ENCODE peak calls at places on chromosomes 7 and 10, in four cellular contexts. One of them, this sample, is unnamed.

GRCh38 chr7:158322616-158323530 is 264.8 kb downstream of the PTPRN2 start:
- DNase-seq in HEK293T: no peak
- DNase-seq in WTC11: no peak
- DNase-seq in K562: no peak
- DNase-seq in this sample: no peak

GRCh38 chr7:27161721-27162547 is 3.4 kb downstream of the HOXA9 start:
- DNase-seq in HEK293T: no peak
- DNase-seq in WTC11: peak
- DNase-seq in K562: no peak
- DNase-seq in this sample: no peak

GRCh38 chr10:50635286-50635685 is 11.5 kb upstream of the SGMS1 start:
- DNase-seq in HEK293T: no peak
- DNase-seq in WTC11: no peak
- DNase-seq in K562: no peak
- DNase-seq in this sample: no peak

GRCh38 chr7:96636979-96637378 is 72.7 kb downstream of the SEM1 start:
- DNase-seq in HEK293T: no peak
- DNase-seq in WTC11: no peak
- DNase-seq in K562: no peak
- DNase-seq in this sample: no peak

GRCh38 chr7:45681596-45682357 is 107.6 kb downstream of the ADCY1 start:
- DNase-seq in HEK293T: no peak
- DNase-seq in WTC11: peak
- DNase-seq in K562: no peak
- DNase-seq in this sample: no peak

GRCh38 chr7:104299323-104299722 is 29.1 kb upstream of the LHFPL3 start:
- DNase-seq in HEK293T: no peak
- DNase-seq in WTC11: no peak
- DNase-seq in K562: no peak
- DNase-seq in this sample: no peak

GRCh38 chr7:44665531-44666213 is 59.2 kb downstream of the OGDH start:
- DNase-seq in HEK293T: no peak
- DNase-seq in WTC11: no peak
- DNase-seq in K562: no peak
- DNase-seq in this sample: no peak

GRCh38 chr10:103884681-103885139 is 29.3 kb upstream of the SH3PXD2A start:
- DNase-seq in HEK293T: peak
- DNase-seq in WTC11: peak
- DNase-seq in K562: peak
- DNase-seq in this sample: peak

GRCh38 chr7:95199779-95200558 is 124.4 kb downstream of the PON1 start:
- DNase-seq in HEK293T: peak
- DNase-seq in WTC11: peak
- DNase-seq in K562: no peak
- DNase-seq in this sample: peak

GRCh38 chr7:4764402-4765007 is 10.9 kb upstream of the AP5Z1 start:
- DNase-seq in HEK293T: no peak
- DNase-seq in WTC11: no peak
- DNase-seq in K562: no peak
- DNase-seq in this sample: no peak

GRCh38 chr7:4763794-4764185 is 11.6 kb upstream of the AP5Z1 start:
- DNase-seq in HEK293T: no peak
- DNase-seq in WTC11: no peak
- DNase-seq in K562: no peak
- DNase-seq in this sample: no peak

GRCh38 chr7:4763091-4763793 is 12.2 kb upstream of the AP5Z1 start:
- DNase-seq in HEK293T: no peak
- DNase-seq in WTC11: no peak
- DNase-seq in K562: no peak
- DNase-seq in this sample: no peak

GRCh38 chr7:4766666-4767530 is 8.5 kb upstream of the AP5Z1 start:
- DNase-seq in HEK293T: no peak
- DNase-seq in WTC11: no peak
- DNase-seq in K562: no peak
- DNase-seq in this sample: no peak

DNA sequence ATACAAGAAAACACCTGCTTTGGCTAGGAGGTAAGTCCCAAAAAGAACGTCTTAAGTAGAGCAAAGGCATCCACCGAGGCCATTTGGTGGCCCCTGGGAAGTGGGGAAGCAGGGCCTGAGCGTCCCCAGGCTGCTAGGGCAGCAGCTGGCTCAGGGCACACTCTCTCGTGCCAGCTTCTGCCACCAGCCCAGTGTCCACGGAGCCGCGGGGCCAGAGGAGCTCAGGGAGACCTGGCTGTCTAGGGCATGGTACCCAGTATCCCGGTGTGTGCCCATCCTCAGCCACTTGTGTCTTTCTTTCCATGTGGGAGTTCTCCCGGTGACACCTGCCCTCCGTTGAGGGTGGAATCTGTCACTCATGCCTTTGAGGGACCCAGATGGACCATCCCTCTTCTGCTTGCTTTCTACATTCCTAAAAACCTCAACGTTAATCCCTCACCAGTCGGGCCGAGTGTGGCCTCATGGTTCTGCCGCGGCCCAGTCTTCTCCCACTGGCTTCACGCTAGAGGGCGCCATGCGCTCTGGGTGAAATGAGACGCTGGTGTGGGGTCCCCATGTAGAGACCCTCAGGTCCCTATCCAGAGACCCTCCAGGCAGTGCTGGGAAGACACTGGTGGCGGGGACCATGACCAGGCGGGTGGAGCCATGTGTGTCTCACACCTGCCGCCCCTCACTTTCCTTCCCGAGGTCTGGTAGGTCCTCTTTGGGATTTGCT is 9.5 kb upstream of the AP5Z1 start:
- DNase-seq in HEK293T: no peak
- DNase-seq in WTC11: peak
- DNase-seq in K562: no peak
- DNase-seq in this sample: no peak
- TF ChIP-seq ELF4 in HEK293T: no peak
- TF ChIP-seq ELF4 in WTC11: no peak
- TF ChIP-seq ELF4 in K562: no peak
- TF ChIP-seq ELF4 in this sample: no peak

GRCh38 chr10:29245476-29245875 is 43.4 kb upstream of the LYZL1 start:
- DNase-seq in HEK293T: no peak
- DNase-seq in WTC11: no peak
- DNase-seq in K562: no peak
- DNase-seq in this sample: no peak

GRCh38 chr10:29243061-29243460 is 45.8 kb upstream of the LYZL1 start:
- DNase-seq in HEK293T: no peak
- DNase-seq in WTC11: no peak
- DNase-seq in K562: no peak
- DNase-seq in this sample: no peak

GRCh38 chr10:29244978-29245377 is 43.9 kb upstream of the LYZL1 start:
- DNase-seq in HEK293T: no peak
- DNase-seq in WTC11: no peak
- DNase-seq in K562: no peak
- DNase-seq in this sample: no peak

GRCh38 chr10:29241925-29242324 is 46.9 kb upstream of the LYZL1 start:
- DNase-seq in HEK293T: no peak
- DNase-seq in WTC11: no peak
- DNase-seq in K562: no peak
- DNase-seq in this sample: no peak

DNA sequence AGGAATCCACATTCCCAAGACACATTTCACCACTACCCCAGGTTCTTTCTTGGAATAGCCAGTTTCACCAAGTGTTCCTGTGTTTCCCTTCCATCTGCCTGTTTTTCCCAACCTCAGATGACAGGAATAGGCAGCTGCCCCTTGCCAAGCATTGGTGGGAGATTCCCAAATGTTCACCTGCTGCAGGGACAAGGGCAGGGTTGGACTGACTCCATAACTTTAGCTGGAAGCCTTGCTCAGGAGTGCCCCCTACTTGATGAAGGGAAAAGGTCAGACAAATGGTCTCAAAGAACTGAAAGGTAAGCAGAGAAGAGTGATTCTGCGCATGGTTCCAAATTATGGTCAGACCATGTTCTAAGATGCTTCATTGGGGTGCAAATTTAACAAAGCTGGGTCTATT is 45.1 kb upstream of the LYZL1 start:
- DNase-seq in HEK293T: no peak
- DNase-seq in WTC11: peak
- DNase-seq in K562: peak
- DNase-seq in this sample: no peak
- TF ChIP-seq ELF4 in HEK293T: no peak
- TF ChIP-seq ELF4 in WTC11: no peak
- TF ChIP-seq ELF4 in K562: no peak
- TF ChIP-seq ELF4 in this sample: no peak

DNA sequence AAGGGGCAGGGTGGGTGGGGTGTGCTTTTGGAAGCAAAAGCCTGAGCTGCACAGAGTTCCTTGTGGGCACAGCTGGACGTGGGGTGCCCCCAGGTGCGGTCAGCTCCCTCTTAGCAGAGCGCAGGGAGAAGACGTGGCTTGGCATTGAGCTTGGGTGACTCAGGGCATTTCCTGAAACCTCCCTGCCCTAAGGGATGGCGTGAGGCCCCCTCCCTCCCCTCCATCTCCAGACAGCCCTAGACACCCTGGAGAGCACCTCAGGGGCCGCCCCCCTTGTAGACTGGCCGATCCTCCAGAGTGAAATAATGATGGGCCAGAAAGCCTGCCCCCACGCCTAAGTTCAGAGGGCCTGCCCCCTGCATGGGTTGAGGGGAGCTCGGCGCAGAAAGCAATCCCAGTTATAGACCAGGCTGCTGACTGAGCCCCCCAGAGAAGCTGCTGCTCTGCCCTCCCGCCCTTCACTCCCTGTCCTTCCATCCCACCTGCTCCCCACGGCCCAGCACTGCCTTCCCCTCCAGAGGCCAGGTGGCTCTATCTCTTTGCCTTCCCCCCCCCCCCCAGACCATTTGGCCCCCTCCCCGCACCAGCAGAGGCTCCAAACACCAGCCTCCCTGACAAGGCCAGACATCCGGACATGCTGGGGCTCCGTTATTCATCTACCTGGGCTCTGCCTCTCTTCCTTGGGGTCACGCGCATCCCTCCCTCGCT is 2.5 kb upstream of the SHH start:
- DNase-seq in HEK293T: no peak
- DNase-seq in WTC11: no peak
- DNase-seq in K562: no peak
- DNase-seq in this sample: no peak
- TF ChIP-seq ELF4 in HEK293T: no peak
- TF ChIP-seq ELF4 in WTC11: no peak
- TF ChIP-seq ELF4 in K562: no peak
- TF ChIP-seq ELF4 in this sample: no peak

DNA sequence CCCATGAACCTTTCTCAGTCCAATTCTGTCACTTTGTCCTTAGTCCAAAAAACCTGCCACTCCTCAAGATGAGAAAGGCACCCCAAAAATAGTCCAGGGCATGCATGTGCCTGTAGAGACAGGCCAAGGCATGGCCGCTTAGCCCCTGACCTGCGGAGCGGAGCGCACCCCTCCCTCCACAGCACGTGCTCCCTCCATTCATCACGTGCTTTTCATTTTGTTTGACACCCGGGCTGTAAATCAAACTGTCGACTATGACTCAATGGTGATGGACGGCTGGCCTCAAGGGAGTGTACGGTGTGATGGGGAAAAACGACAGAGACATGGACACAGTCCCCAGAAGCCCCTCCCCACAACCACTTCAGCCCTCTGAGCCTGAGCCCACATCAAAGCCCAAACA is 90.6 kb downstream of the ZRANB1 start:
- DNase-seq in HEK293T: no peak
- DNase-seq in WTC11: no peak
- DNase-seq in K562: no peak
- DNase-seq in this sample: no peak
- TF ChIP-seq ELF4 in HEK293T: no peak
- TF ChIP-seq ELF4 in WTC11: no peak
- TF ChIP-seq ELF4 in K562: no peak
- TF ChIP-seq ELF4 in this sample: no peak

GRCh38 chr7:82617156-82617555 is 173.6 kb upstream of the CACNA2D1 start:
- DNase-seq in HEK293T: no peak
- DNase-seq in WTC11: no peak
- DNase-seq in K562: no peak
- DNase-seq in this sample: no peak

GRCh38 chr7:82609746-82610145 is 166.2 kb upstream of the CACNA2D1 start:
- DNase-seq in HEK293T: no peak
- DNase-seq in WTC11: no peak
- DNase-seq in K562: no peak
- DNase-seq in this sample: no peak

GRCh38 chr7:82616059-82616723 is 172.6 kb upstream of the CACNA2D1 start:
- DNase-seq in HEK293T: no peak
- DNase-seq in WTC11: no peak
- DNase-seq in K562: no peak
- DNase-seq in this sample: no peak

DNA sequence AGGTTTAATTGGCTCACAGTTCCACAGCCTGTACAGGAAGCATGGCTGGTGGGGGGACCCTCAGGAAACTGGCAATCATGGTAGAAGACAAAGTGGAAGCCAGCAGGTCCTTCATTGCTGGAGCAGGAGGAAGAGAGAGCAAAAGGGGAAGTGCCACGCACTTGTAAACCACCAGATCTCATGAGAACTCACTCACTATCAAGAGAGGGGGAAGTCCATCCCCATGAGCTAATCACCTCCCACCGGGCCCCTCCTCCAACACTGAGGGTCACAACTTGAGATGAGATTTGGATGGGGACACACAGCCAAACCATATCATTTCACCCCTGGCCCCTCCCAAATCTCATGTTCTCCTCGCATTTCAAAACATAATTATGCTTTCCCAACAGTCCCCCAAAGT is 171.9 kb upstream of the CACNA2D1 start:
- DNase-seq in HEK293T: no peak
- DNase-seq in WTC11: no peak
- DNase-seq in K562: no peak
- DNase-seq in this sample: no peak
- TF ChIP-seq ELF4 in HEK293T: no peak
- TF ChIP-seq ELF4 in WTC11: no peak
- TF ChIP-seq ELF4 in K562: no peak
- TF ChIP-seq ELF4 in this sample: no peak

GRCh38 chr10:86848747-86849146 is 92.3 kb downstream of the BMPR1A start:
- DNase-seq in HEK293T: no peak
- DNase-seq in WTC11: no peak
- DNase-seq in K562: no peak
- DNase-seq in this sample: no peak

GRCh38 chr10:86849495-86849894 is 93.1 kb downstream of the BMPR1A start:
- DNase-seq in HEK293T: no peak
- DNase-seq in WTC11: no peak
- DNase-seq in K562: no peak
- DNase-seq in this sample: no peak

GRCh38 chr10:86850481-86850880 is 94.1 kb downstream of the BMPR1A start:
- DNase-seq in HEK293T: no peak
- DNase-seq in WTC11: no peak
- DNase-seq in K562: no peak
- DNase-seq in this sample: no peak

GRCh38 chr10:86855503-86855902 is 99.1 kb downstream of the BMPR1A start:
- DNase-seq in HEK293T: no peak
- DNase-seq in WTC11: no peak
- DNase-seq in K562: no peak
- DNase-seq in this sample: no peak

GRCh38 chr10:86851329-86852207 is 95.1 kb downstream of the BMPR1A start:
- DNase-seq in HEK293T: no peak
- DNase-seq in WTC11: no peak
- DNase-seq in K562: no peak
- DNase-seq in this sample: no peak
- TF ChIP-seq ELF4 in HEK293T: no peak
- TF ChIP-seq ELF4 in WTC11: no peak
- TF ChIP-seq ELF4 in K562: no peak
- TF ChIP-seq ELF4 in this sample: no peak

GRCh38 chr7:40199076-40199802 is 64.4 kb downstream of the SUGCT start:
- DNase-seq in HEK293T: no peak
- DNase-seq in WTC11: no peak
- DNase-seq in K562: no peak
- DNase-seq in this sample: no peak
- TF ChIP-seq ELF4 in HEK293T: no peak
- TF ChIP-seq ELF4 in WTC11: no peak
- TF ChIP-seq ELF4 in K562: no peak
- TF ChIP-seq ELF4 in this sample: no peak